ENCODE peak calls at places on chromosome 10, in five cellular contexts. A is CD8-positive, alpha-beta T cell; X is foreskin keratinocyte; R is trophoblast cell; T is heart left ventricle. C is an unnamed sample.

GRCh38 chr10:5071411-5072198 is 22.6 kb upstream of the AKR1C3 start:
- DNase-seq in A (no peak), X (peak; percentile 75), R (peak; percentile 8), T (no peak), C (peak; percentile 74)

GRCh38 chr10:125162181-125162906 is 2.0 kb upstream of the CTBP2 start:
- DNase-seq in A (no peak), X (no peak), R (peak; percentile 89), T (no peak), C (peak; percentile 61)

GRCh38 chr10:49287689-49288340 is 11.2 kb upstream of the C10orf71 start:
- DNase-seq in A (no peak), X (no peak), R (no peak), T (no peak), C (no peak)

GRCh38 chr10:15262036-15262713 is 93.7 kb upstream of the NMT2 start:
- DNase-seq in A (no peak), X (no peak), R (no peak), T (no peak), C (no peak)

GRCh38 chr10:103980246-103980906 is 13.4 kb downstream of the SLK start:
- DNase-seq in A (no peak), X (no peak), R (peak; percentile 60), T (no peak), C (no peak)

GRCh38 chr10:83961620-83962019 is 177.7 kb upstream of the GHITM start:
- DNase-seq in A (no peak), X (no peak), R (no peak), T (no peak), C (no peak)

GRCh38 chr10:110492069-110492782 is 5.5 kb upstream of the DUSP5 start:
- DNase-seq in A (no peak), X (no peak), R (no peak), T (no peak), C (no peak)

GRCh38 chr10:26336979-26337378 is 101.2 kb upstream of the APBB1IP start:
- DNase-seq in A (no peak), X (no peak), R (no peak), T (no peak), C (no peak)

GRCh38 chr10:36624551-36625100 is 500.8 kb upstream of the ANKRD30A start:
- DNase-seq in A (no peak), X (no peak), R (no peak), T (no peak), C (no peak)

GRCh38 chr10:124375691-124376090 is 43.0 kb downstream of the OAT start:
- DNase-seq in A (no peak), X (no peak), R (no peak), T (no peak), C (no peak)

GRCh38 chr10:75104842-75105241 is 6.6 kb upstream of the SAMD8 start:
- DNase-seq in A (no peak), X (no peak), R (no peak), T (no peak), C (no peak)

GRCh38 chr10:44752451-44753441 is 158.4 kb upstream of the TMEM72 start:
- DNase-seq in A (no peak), X (peak; percentile 36), R (no peak), T (no peak), C (no peak)

GRCh38 chr10:102523250-102524029 is 19.7 kb downstream of the SUFU start:
- DNase-seq in A (no peak), X (no peak), R (no peak), T (no peak), C (no peak)

GRCh38 chr10:52226448-52226847 is 87.6 kb upstream of the DKK1 start:
- DNase-seq in A (no peak), X (peak; percentile 77), R (no peak), T (no peak), C (no peak)

GRCh38 chr10:71713135-71714040 is 6.2 kb downstream of the C10orf105 start:
- DNase-seq in A (peak; percentile 39), X (peak; percentile 63), R (peak; percentile 12), T (peak; percentile 88), C (peak; percentile 66)

GRCh38 chr10:73590881-73591577 is at the start of gene USP54:
- DNase-seq in A (no peak), X (peak; percentile 75), R (peak; percentile 11), T (no peak), C (peak; percentile 56)

GRCh38 chr10:101311440-101312067 is 42.4 kb upstream of the BTRC start:
- DNase-seq in A (no peak), X (no peak), R (peak; percentile 8), T (no peak), C (no peak)

GRCh38 chr10:17216217-17216900 is 11.7 kb upstream of the VIM start:
- DNase-seq in A (peak; percentile 29), X (peak; percentile 98), R (peak; percentile 58), T (no peak), C (peak; percentile 29)

GRCh38 chr10:76049581-76050290 is 618.3 kb downstream of the LRMDA start:
- DNase-seq in A (no peak), X (no peak), R (peak; percentile 7), T (no peak), C (no peak)

GRCh38 chr10:114694735-114695134 is 36.7 kb upstream of the ABLIM1 start:
- DNase-seq in A (peak; percentile 34), X (no peak), R (peak; percentile 68), T (no peak), C (no peak)

GRCh38 chr10:283916-284356 is 148.7 kb downstream of the ZMYND11 start:
- DNase-seq in A (no peak), X (no peak), R (no peak), T (no peak), C (no peak)

GRCh38 chr10:107546986-107547385 is 382.5 kb upstream of the SORCS1 start:
- DNase-seq in A (no peak), X (no peak), R (no peak), T (no peak), C (no peak)

GRCh38 chr10:97705006-97705670 is 8.4 kb upstream of the MARVELD1 start:
- DNase-seq in A (no peak), X (no peak), R (no peak), T (no peak), C (no peak)

GRCh38 chr10:128990986-128991385 is 476.1 kb upstream of the MGMT start:
- DNase-seq in A (no peak), X (no peak), R (no peak), T (no peak), C (no peak)

GRCh38 chr10:101011517-101012423 is 12.2 kb downstream of the LZTS2 start:
- DNase-seq in A (no peak), X (no peak), R (peak; percentile 47), T (peak; percentile 51), C (no peak)

GRCh38 chr10:114022751-114023150 is 20.9 kb upstream of the ADRB1 start:
- DNase-seq in A (no peak), X (no peak), R (no peak), T (no peak), C (no peak)

DNA sequence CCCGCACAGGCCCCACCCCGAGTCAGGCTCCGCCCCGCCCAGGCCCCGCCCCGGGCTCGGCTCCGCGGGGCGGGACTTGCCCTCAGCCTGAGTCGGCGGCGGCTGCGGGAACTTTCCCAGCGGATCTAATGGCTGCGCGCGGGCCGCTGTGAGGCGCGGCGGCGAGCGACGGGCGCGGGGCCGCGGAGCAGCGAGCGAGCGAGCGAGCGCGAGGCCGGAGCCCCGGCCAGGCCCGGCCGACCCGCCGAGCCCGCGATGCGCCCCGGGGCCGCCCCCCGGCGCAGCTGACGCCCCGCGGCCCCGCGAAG is at the start of gene INPP5A:
- DNase-seq in A (no peak), X (no peak), R (no peak), T (no peak), C (no peak)
- H3K4me1 ChIP-seq in A (peaks cover 50% of the 10 kb centered on the region), X (peaks cover 8% of the 10 kb centered on the region), R (peaks cover 33% of the 10 kb centered on the region), T (peaks cover 55% of the 10 kb centered on the region), C (peaks cover 35% of the 10 kb centered on the region)

GRCh38 chr10:34698248-34698831 is 116.8 kb downstream of the PARD3 start:
- DNase-seq in A (no peak), X (no peak), R (no peak), T (no peak), C (no peak)

GRCh38 chr10:34701194-34701593 is 113.9 kb downstream of the PARD3 start:
- DNase-seq in A (no peak), X (no peak), R (no peak), T (no peak), C (no peak)

GRCh38 chr10:34697366-34698247 is 117.5 kb downstream of the PARD3 start:
- DNase-seq in A (no peak), X (no peak), R (no peak), T (no peak), C (no peak)

GRCh38 chr10:34699904-34700303 is 115.2 kb downstream of the PARD3 start:
- DNase-seq in A (no peak), X (no peak), R (no peak), T (no peak), C (no peak)

DNA sequence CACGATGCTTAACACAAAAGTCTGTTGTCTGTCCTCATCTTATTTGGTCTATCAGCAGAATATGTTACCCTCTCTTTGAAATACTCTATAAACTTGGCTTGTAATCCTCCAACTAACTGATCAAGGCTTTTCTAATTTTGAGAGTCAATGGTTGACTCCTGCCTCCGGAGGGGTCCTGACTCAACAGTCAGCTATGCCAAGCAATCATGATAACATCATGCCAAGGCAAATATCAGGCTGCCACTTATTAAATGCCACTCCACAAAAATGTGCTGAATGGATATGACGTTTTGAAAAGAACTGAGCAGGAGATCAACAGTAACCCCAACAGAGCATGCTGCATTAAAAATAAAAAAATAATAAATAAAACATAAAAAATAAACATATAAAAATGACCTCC is 116.1 kb downstream of the PARD3 start:
- DNase-seq in A (no peak), X (peak; percentile 85), R (peak; percentile 47), T (no peak), C (peak; percentile 83)
- H3K4me1 ChIP-seq in A (no peaks in the 10 kb centered on the region), X (peaks cover 65% of the 10 kb centered on the region), R (peaks cover 4% of the 10 kb centered on the region), T (peaks cover 7% of the 10 kb centered on the region), C (peaks cover 55% of the 10 kb centered on the region)

GRCh38 chr10:22615819-22616499 is 98.4 kb downstream of the PIP4K2A start:
- DNase-seq in A (peak; percentile 38), X (no peak), R (peak; percentile 31), T (peak; percentile 68), C (peak; percentile 32)
- H3K4me1 ChIP-seq in A (peaks cover 91% of the 10 kb centered on the region), X (peaks cover 13% of the 10 kb centered on the region), R (peaks cover 15% of the 10 kb centered on the region), T (peaks cover 98% of the 10 kb centered on the region), C (peaks cover 21% of the 10 kb centered on the region)

GRCh38 chr10:95542761-95543160 is 18.4 kb downstream of the SORBS1 start:
- DNase-seq in A (no peak), X (no peak), R (no peak), T (no peak), C (no peak)

GRCh38 chr10:95539560-95540284 is 21.4 kb downstream of the SORBS1 start:
- DNase-seq in A (no peak), X (no peak), R (no peak), T (no peak), C (no peak)

GRCh38 chr10:95542330-95542729 is 18.8 kb downstream of the SORBS1 start:
- DNase-seq in A (no peak), X (no peak), R (no peak), T (no peak), C (no peak)

GRCh38 chr10:95543459-95543858 is 17.7 kb downstream of the SORBS1 start:
- DNase-seq in A (no peak), X (no peak), R (no peak), T (no peak), C (no peak)

DNA sequence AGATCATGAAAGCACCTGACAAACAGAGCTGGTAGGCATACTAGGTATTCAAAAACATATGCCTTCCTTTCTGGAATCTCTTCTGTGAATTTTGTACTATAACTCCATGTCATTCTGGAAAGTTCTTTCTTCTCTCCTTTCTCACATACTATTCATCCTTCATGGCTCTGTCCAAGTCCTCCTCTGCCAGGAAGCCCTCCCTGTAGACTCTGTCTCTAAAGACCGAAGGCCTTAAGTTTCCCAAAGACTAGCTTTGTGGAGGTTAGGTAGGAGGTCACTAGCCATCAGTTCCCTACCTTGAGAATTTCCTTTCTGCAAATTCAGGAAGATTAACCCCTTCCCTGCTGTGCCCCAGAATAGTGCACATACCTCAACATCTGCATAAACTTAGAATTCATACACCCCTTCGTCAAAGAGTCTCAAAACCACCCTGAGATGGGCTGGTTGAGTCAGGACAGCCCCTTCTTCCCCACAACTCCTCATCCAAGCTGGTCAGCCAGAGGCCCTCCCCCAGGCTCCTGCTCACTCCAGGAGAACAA is 20.6 kb downstream of the SORBS1 start:
- DNase-seq in A (no peak), X (no peak), R (no peak), T (no peak), C (no peak)
- H3K4me1 ChIP-seq in A (no peaks in the 10 kb centered on the region), X (no peaks in the 10 kb centered on the region), R (peaks cover 7% of the 10 kb centered on the region), T (peaks cover 31% of the 10 kb centered on the region), C (peaks cover 15% of the 10 kb centered on the region)

C was measured in PC-9.